ENCODE peak calls at places on chromosomes 4 and X, in six cellular contexts. L, T, C, X, Y and U are unnamed samples.

GRCh38 chr4:113179996-113180395 is 130.5 kb downstream of the ANK2 start:
- DNase-seq in T (no peak), C (no peak), L (no peak), X (no peak), Y (no peak), U (no peak)

GRCh38 chr4:173821851-173822250 is 291.8 kb upstream of the HAND2 start:
- DNase-seq in Y (no peak), L (no peak), X (no peak), T (no peak), C (no peak), U (no peak)

GRCh38 chr4:43682551-43682950 is 766.1 kb downstream of the KCTD8 start:
- DNase-seq in Y (no peak), T (no peak), X (no peak), C (no peak), L (no peak), U (no peak)

GRCh38 chr4:184688447-184688846 is 38.9 kb downstream of the PRIMPOL start:
- DNase-seq in X (no peak), L (peak), C (no peak), T (no peak), Y (peak), U (no peak)

GRCh38 chr4:55253911-55254593 is 92.0 kb upstream of the SRD5A3 start:
- DNase-seq in Y (no peak), X (no peak), T (no peak), C (no peak), L (no peak), U (no peak)

GRCh38 chr4:128810331-128810870 is 901 bp downstream of the JADE1 start:
- DNase-seq in L (peak), Y (no peak), T (no peak), X (peak), C (peak), U (peak)

GRCh38 chrX:22541926-22542325 is 269.2 kb downstream of the CBLL2 start:
- DNase-seq in Y (no peak), C (no peak), X (no peak), T (no peak), L (no peak), U (no peak)

GRCh38 chr4:6332042-6332668 is 62.5 kb downstream of the WFS1 start:
- DNase-seq in T (no peak), L (no peak), X (no peak), C (peak), Y (no peak), U (no peak)

GRCh38 chr4:172601195-172601594 is 567.4 kb upstream of the GALNT7 start:
- DNase-seq in T (no peak), Y (no peak), L (no peak), X (no peak), C (no peak), U (no peak)

GRCh38 chr4:184148871-184149637 is 68.6 kb downstream of the ENPP6 start:
- DNase-seq in C (no peak), L (no peak), X (no peak), Y (no peak), T (no peak), U (no peak)

GRCh38 chr4:123649248-123649643 is 252.7 kb downstream of the SPRY1 start:
- DNase-seq in T (no peak), L (no peak), Y (no peak), C (no peak), X (no peak), U (no peak)